ENCODE peak calls at places on chromosome 7, in nine cellular contexts. H is T-helper 9 cell, A is OCI-LY7, V is SJSA1, D is C1 segment of cervical spinal cord, T is activated T-cell treated with anti-CD3 and anti-CD28 coated beads for 4 hours, F is NCI-H1092, Y is mucosa of gallbladder, S is GM06990. O is an unnamed sample.
A peak's percentile ranks its signal among the peaks of the same experiment; 100 is the strongest.

GRCh38 chr7:108368466-108368865 is 87.8 kb downstream of the NRCAM start:
- DNase-seq in H (no peak), A (no peak), V (no peak), D (no peak), T (no peak), F (no peak), Y (no peak), S (no peak), O (no peak)

GRCh38 chr7:1296727-1297475 is 64.2 kb downstream of the UNCX start:
- DNase-seq in H (no peak), A (no peak), V (no peak), D (no peak), T (no peak), F (no peak), Y (no peak), S (no peak), O (no peak)

GRCh38 chr7:117322741-117323584 is at the start of gene WNT2:
- DNase-seq in H (no peak), A (no peak), V (peak; percentile 39), D (no peak), T (no peak), F (no peak), Y (no peak), S (peak; percentile 21), O (no peak)

GRCh38 chr7:12889391-12889790 is 202.0 kb downstream of the ARL4A start:
- DNase-seq in H (no peak), A (no peak), V (no peak), D (no peak), T (no peak), F (no peak), Y (no peak), S (no peak), O (no peak)

GRCh38 chr7:128915841-128916642 is 5.5 kb upstream of the KCP start:
- DNase-seq in H (no peak), A (no peak), V (no peak), D (no peak), T (no peak), F (no peak), Y (no peak), S (no peak), O (no peak)

GRCh38 chr7:30896783-30897617 is 14.7 kb upstream of the AQP1 start:
- DNase-seq in H (no peak), A (no peak), V (no peak), D (no peak), T (no peak), F (no peak), Y (peak; percentile 65), S (no peak), O (no peak)

GRCh38 chr7:22093003-22093402 is 147.3 kb upstream of the CDCA7L start:
- DNase-seq in H (no peak), A (no peak), V (no peak), D (no peak), T (no peak), F (no peak), Y (no peak), S (no peak), O (no peak)

GRCh38 chr7:68730871-68731403 is 867.3 kb upstream of the AUTS2 start:
- DNase-seq in H (no peak), A (no peak), V (no peak), D (no peak), T (no peak), F (peak; percentile 89), Y (peak; percentile 85), S (no peak), O (no peak)

GRCh38 chr7:129166745-129167144 is 21.7 kb upstream of the SMO start:
- DNase-seq in H (no peak), A (peak; percentile 41), V (no peak), D (no peak), T (no peak), F (no peak), Y (no peak), S (peak; percentile 60), O (no peak)

GRCh38 chr7:17123020-17123419 is 175.4 kb upstream of the AHR start:
- DNase-seq in H (no peak), A (no peak), V (peak; percentile 10), D (no peak), T (no peak), F (no peak), Y (no peak), S (no peak), O (no peak)

GRCh38 chr7:3159445-3159844 is 115.8 kb upstream of the CARD11 start:
- DNase-seq in H (no peak), A (no peak), V (no peak), D (no peak), T (no peak), F (no peak), Y (peak; percentile 26), S (no peak), O (no peak)

GRCh38 chr7:149817836-149818535 is 20.2 kb upstream of the ZNF862 start:
- DNase-seq in H (no peak), A (no peak), V (no peak), D (no peak), T (no peak), F (no peak), Y (no peak), S (no peak), O (no peak)

GRCh38 chr7:128454808-128455555 is 696 bp upstream of the HILPDA start:
- DNase-seq in H (no peak), A (peak; percentile 21), V (no peak), D (no peak), T (no peak), F (no peak), Y (no peak), S (no peak), O (no peak)

GRCh38 chr7:21128418-21128817 is 299.5 kb upstream of the SP4 start:
- DNase-seq in H (no peak), A (no peak), V (no peak), D (no peak), T (no peak), F (peak; percentile 97), Y (no peak), S (no peak), O (no peak)

GRCh38 chr7:27608776-27609495 is 53.7 kb downstream of the HIBADH start:
- DNase-seq in H (no peak), A (no peak), V (peak; percentile 24), D (no peak), T (no peak), F (no peak), Y (no peak), S (no peak), O (no peak)

GRCh38 chr7:157785021-157785441 is 448.2 kb downstream of the DNAJB6 start:
- DNase-seq in H (no peak), A (no peak), V (no peak), D (no peak), T (no peak), F (no peak), Y (no peak), S (no peak), O (no peak)

GRCh38 chr7:52006674-52007073 is 690.1 kb upstream of the COBL start:
- DNase-seq in H (no peak), A (no peak), V (no peak), D (no peak), T (no peak), F (no peak), Y (no peak), S (no peak), O (no peak)

GRCh38 chr7:105284014-105284413 is 104.7 kb downstream of the SRPK2 start:
- DNase-seq in H (no peak), A (no peak), V (no peak), D (no peak), T (no peak), F (no peak), Y (no peak), S (no peak), O (no peak)

GRCh38 chr7:155277385-155277994 is 20.2 kb upstream of the INSIG1 start:
- DNase-seq in H (no peak), A (no peak), V (no peak), D (no peak), T (no peak), F (no peak), Y (no peak), S (no peak), O (no peak)

GRCh38 chr7:47622946-47623640 is 41.2 kb upstream of the TNS3 start:
- DNase-seq in H (no peak), A (no peak), V (peak; percentile 80), D (no peak), T (no peak), F (no peak), Y (peak; percentile 64), S (no peak), O (no peak)

GRCh38 chr7:134632937-134633540 is 13.6 kb upstream of the BPGM start:
- DNase-seq in H (no peak), A (peak; percentile 61), V (peak; percentile 46), D (no peak), T (peak; percentile 33), F (peak; percentile 4), Y (no peak), S (no peak), O (no peak)

GRCh38 chr7:79401254-79401653 is 52.2 kb downstream of the MAGI2 start:
- DNase-seq in H (no peak), A (no peak), V (no peak), D (no peak), T (no peak), F (no peak), Y (no peak), S (no peak), O (no peak)

GRCh38 chr7:70736715-70737460 is 395.1 kb upstream of the GALNT17 start:
- DNase-seq in H (no peak), A (no peak), V (no peak), D (no peak), T (no peak), F (no peak), Y (no peak), S (no peak), O (peak; percentile 17)

GRCh38 chr7:152382244-152382643 is 53.6 kb downstream of the KMT2C start:
- DNase-seq in H (no peak), A (no peak), V (no peak), D (no peak), T (no peak), F (no peak), Y (no peak), S (no peak), O (no peak)

GRCh38 chr7:120617239-120617638 is 240.7 kb downstream of the TSPAN12 start:
- DNase-seq in H (no peak), A (no peak), V (no peak), D (no peak), T (no peak), F (no peak), Y (no peak), S (no peak), O (no peak)

GRCh38 chr7:26612742-26613141 is 251.6 kb downstream of the SKAP2 start:
- DNase-seq in H (no peak), A (no peak), V (no peak), D (no peak), T (no peak), F (no peak), Y (no peak), S (no peak), O (no peak)